ENCODE peak calls at places on chromosome 21, in five cellular contexts. F is A549, Z is HCT116, W is ovary, V is H1. G is an unnamed sample.

GRCh38 chr21:34074283-34075098 is 1.1 kb downstream of the MRPS6 start:
- DNase-seq in W (no peak), F (no peak), Z (no peak), V (peak; percentile 58), G (no peak)

GRCh38 chr21:34881894-34882371 is 167.2 kb downstream of the RUNX1 start:
- DNase-seq in F (peak; percentile 57), Z (no peak), V (no peak), W (no peak), G (no peak)

GRCh38 chr21:21064353-21064752 is 66.1 kb downstream of the NCAM2 start:
- DNase-seq in F (no peak), Z (no peak), V (no peak), W (no peak), G (no peak)

GRCh38 chr21:35138665-35139381 is 89.7 kb upstream of the RUNX1 start:
- DNase-seq in V (no peak), F (no peak), Z (peak; percentile 93), W (no peak), G (no peak)

GRCh38 chr21:32426066-32426465 is 13.6 kb downstream of the EVA1C start:
- DNase-seq in F (no peak), W (no peak), V (no peak), Z (no peak), G (no peak)

GRCh38 chr21:34319585-34319984 is 44.2 kb upstream of the KCNE2 start:
- DNase-seq in V (no peak), W (no peak), F (no peak), Z (no peak), G (no peak)

GRCh38 chr21:39016740-39017315 is 166.4 kb downstream of the PSMG1 start:
- DNase-seq in V (no peak), W (no peak), Z (no peak), F (no peak), G (no peak)

GRCh38 chr21:19853709-19854575 is 1144.3 kb upstream of the NCAM2 start:
- DNase-seq in F (no peak), W (no peak), Z (no peak), V (no peak), G (no peak)

GRCh38 chr21:33587792-33588484 is 546 bp downstream of the DONSON start:
- DNase-seq in W (peak; percentile 32), V (no peak), Z (no peak), F (peak; percentile 23), G (peak; percentile 39)

GRCh38 chr21:29506947-29507346 is 208.2 kb downstream of the BACH1 start:
- DNase-seq in V (no peak), F (no peak), W (no peak), Z (no peak), G (no peak)

GRCh38 chr21:42644223-42645208 is 8.9 kb upstream of the PDE9A start:
- DNase-seq in V (no peak), Z (no peak), W (peak; percentile 32), F (no peak), G (no peak)

GRCh38 chr21:16913010-16913409 is 599.8 kb upstream of the CXADR start:
- DNase-seq in W (no peak), Z (no peak), F (peak; percentile 4), V (no peak), G (no peak)

GRCh38 chr21:22575165-22575584 is 1577.0 kb downstream of the NCAM2 start:
- DNase-seq in F (no peak), W (no peak), V (peak; percentile 49), Z (no peak), G (no peak)

GRCh38 chr21:34889287-34889536 is 159.9 kb downstream of the RUNX1 start:
- DNase-seq in F (peak; percentile 66), W (peak; percentile 42), V (no peak), Z (no peak), G (no peak)

GRCh38 chr21:27477321-27477720 is 510.4 kb upstream of the ADAMTS5 start:
- DNase-seq in Z (no peak), W (no peak), V (no peak), F (no peak), G (no peak)

GRCh38 chr21:16870116-16870515 is 642.7 kb upstream of the CXADR start:
- DNase-seq in F (no peak), V (no peak), W (no peak), Z (no peak), G (no peak)

GRCh38 chr21:40842197-40842552 is 4.8 kb downstream of the DSCAM start:
- DNase-seq in W (no peak), V (no peak), Z (no peak), F (no peak), G (no peak)

GRCh38 chr21:40844935-40845334 is 2.0 kb downstream of the DSCAM start:
- DNase-seq in Z (no peak), V (no peak), W (no peak), F (no peak), G (no peak)

GRCh38 chr21:40839551-40839950 is 7.4 kb downstream of the DSCAM start:
- DNase-seq in Z (no peak), V (no peak), W (no peak), F (no peak), G (no peak)

GRCh38 chr21:40840441-40840840 is 6.5 kb downstream of the DSCAM start:
- DNase-seq in Z (no peak), V (no peak), F (no peak), W (no peak), G (no peak)

DNA sequence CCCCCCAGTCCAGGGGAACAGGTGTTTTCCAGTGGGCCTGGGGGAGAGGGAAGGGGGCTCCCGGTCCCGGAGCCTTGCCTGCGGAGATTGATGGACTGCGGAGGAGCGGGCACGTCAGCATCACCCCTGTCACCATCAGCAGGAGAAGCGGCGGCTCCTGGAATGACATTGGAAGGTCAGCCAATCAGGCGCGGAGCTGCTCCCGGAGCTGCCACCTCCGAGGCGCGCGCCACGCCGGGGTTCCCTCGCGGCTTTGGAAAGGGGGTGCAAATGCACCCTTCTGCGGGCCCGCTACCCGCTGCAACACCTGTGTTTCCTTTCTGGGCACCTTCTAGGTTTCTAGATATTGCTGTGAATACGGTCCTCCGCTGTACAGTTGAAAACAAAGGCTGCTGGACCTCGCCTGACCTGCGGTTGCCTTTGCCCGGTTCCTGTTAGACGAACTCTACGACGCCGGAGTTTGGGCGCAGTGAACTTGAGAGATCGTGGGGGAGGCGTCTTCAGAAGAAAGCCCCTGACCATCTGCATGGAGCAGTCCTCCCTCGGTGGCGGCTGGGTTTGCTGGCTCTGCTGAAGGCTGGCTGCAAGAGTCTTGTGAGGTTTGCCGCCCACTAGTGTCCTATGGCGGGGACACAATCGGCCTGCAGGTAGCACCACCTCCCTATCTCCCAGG is 5.3 kb downstream of the DSCAM start:
- DNase-seq in W (no peak), V (peak; percentile 75), F (peak; percentile 42), Z (no peak), G (peak; percentile 61)
- H3K27ac ChIP-seq in W (no peak overlapping the region), V (no peak overlapping the region), F (no peak overlapping the region), Z (no peak overlapping the region), G (no peak overlapping the region)

GRCh38 chr21:44846485-44847260 is 26.8 kb downstream of the PTTG1IP start:
- DNase-seq in F (no peak), Z (no peak), V (no peak), W (no peak), G (peak; percentile 37)
- H3K4me3 ChIP-seq in F (peak overlapping the region; percentile 22), Z (no peak overlapping the region), V (no peak overlapping the region), W (no peak overlapping the region), G (no peak overlapping the region)

GRCh38 chr21:45929477-45929876 is 52.1 kb upstream of the COL6A1 start:
- DNase-seq in W (no peak), F (no peak), Z (no peak), V (no peak), G (no peak)
- TF ChIP-seq POLR2A in W (no peak), F (no peak), Z (no peak), V (no peak), G (no peak)

DNA sequence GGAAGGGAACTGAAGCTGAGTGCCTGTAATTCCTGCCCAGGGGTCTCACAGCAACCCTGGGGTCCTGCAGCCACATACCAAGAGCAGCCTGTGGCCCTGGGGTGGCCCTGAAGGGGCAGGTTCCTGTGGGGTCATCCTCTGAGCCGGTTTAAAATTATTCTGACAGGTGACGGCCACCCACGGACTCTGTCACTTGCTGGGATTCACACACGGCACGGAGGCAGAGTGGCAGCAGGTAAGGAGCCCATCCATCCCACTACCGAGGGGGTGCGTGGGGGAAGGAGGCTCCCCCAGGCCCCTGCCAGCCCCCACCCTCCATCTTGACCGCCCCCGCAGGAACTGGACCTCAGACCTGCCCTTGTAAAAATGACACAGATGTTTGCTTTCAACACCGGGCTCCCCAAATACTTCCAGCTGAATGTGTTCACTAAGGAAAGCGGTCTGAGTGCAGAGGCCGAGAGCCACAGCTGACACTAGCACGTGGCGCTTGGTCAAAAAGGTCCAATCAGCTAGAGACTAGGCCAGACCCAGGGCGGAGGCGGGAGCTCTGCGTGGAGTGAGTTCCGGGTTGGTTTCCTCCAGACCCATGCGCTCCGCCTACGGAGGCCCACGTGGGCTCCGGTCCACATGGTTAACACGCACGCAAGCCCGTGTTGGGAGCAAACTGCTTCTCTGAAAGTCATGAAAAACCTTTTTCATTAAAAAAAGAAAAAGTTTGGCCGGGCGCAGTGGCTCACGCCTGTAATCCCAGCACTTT is 10.0 kb downstream of the YBEY start:
- DNase-seq in Z (no peak), F (no peak), V (peak; percentile 51), W (peak; percentile 82), G (peak; percentile 37)
- H3K27ac ChIP-seq in Z (no peak overlapping the region), F (no peak overlapping the region), V (no peak overlapping the region), W (no peak overlapping the region), G (no peak overlapping the region)

GRCh38 chr21:45018131-45019075 is 56.0 kb upstream of the ADARB1 start:
- DNase-seq in Z (no peak), V (no peak), F (no peak), W (peak; percentile 6), G (peak; percentile 8)

GRCh38 chr21:45020629-45021427 is 53.6 kb upstream of the ADARB1 start:
- DNase-seq in W (no peak), Z (no peak), F (no peak), V (no peak), G (no peak)

GRCh38 chr21:45019887-45020537 is 54.4 kb upstream of the ADARB1 start:
- DNase-seq in Z (no peak), V (no peak), W (peak; percentile 5), F (no peak), G (peak; percentile 4)

GRCh38 chr21:45017376-45017960 is 56.9 kb upstream of the ADARB1 start:
- DNase-seq in W (no peak), F (no peak), Z (no peak), V (no peak), G (no peak)

GRCh38 chr21:45019076-45019886 is 55.1 kb upstream of the ADARB1 start:
- DNase-seq in Z (no peak), V (no peak), F (no peak), W (peak; percentile 12), G (no peak)
- H3K4me3 ChIP-seq in Z (no peak overlapping the region), V (no peak overlapping the region), F (peak overlapping the region; percentile 43), W (peak overlapping the region; percentile 34), G (no peak overlapping the region)

GRCh38 chr21:23876925-23877558 is 1730.2 kb downstream of the MRPL39 start:
- DNase-seq in V (no peak), Z (no peak), W (no peak), F (no peak), G (no peak)
- TF ChIP-seq POLR2A in V (no peak), Z (no peak), W (no peak), F (no peak), G (no peak)

GRCh38 chr21:15772654-15773053 is 42.9 kb downstream of the USP25 start:
- DNase-seq in V (no peak), F (no peak), Z (no peak), W (no peak), G (no peak)

GRCh38 chr21:15774590-15774989 is 44.8 kb downstream of the USP25 start:
- DNase-seq in V (no peak), F (no peak), W (no peak), Z (no peak), G (no peak)

GRCh38 chr21:15775981-15776380 is 46.2 kb downstream of the USP25 start:
- DNase-seq in V (no peak), W (no peak), F (no peak), Z (no peak), G (no peak)

GRCh38 chr21:15771311-15771710 is 41.5 kb downstream of the USP25 start:
- DNase-seq in F (no peak), Z (no peak), V (no peak), W (no peak), G (no peak)

GRCh38 chr21:15775291-15775690 is 45.5 kb downstream of the USP25 start:
- DNase-seq in V (no peak), Z (no peak), F (no peak), W (no peak), G (no peak)
- H3K27ac ChIP-seq in V (no peak overlapping the region), Z (no peak overlapping the region), F (no peak overlapping the region), W (no peak overlapping the region), G (no peak overlapping the region)

G was measured in body of pancreas.